ENCODE peak calls at places on chromosomes 5 and 9, in nine cellular contexts. E is heart left ventricle, B is left ventricle myocardium inferior, L is small intestine, P is lower lobe of right lung, C is HAP-1, O is testis, I is AG04450, Z is right lobe of liver. V is an unnamed sample. For H3K9me3, the result is how much of the 10 kb centered on the place peaks cover.

GRCh38 chr9:94867281-94867841 is 140.9 kb downstream of the AOPEP start:
- DNase-seq in E (peak), B (peak), L (no peak), P (peak), C (peak), O (peak), I (peak), Z (peak), V (no peak)

GRCh38 chr5:119269061-119269579 is 86.7 kb upstream of the TNFAIP8 start:
- DNase-seq in E (peak), B (peak), L (peak), P (peak), C (peak), O (no peak), I (no peak), Z (peak), V (no peak)

GRCh38 chr5:50791813-50792212 is 125.4 kb downstream of the PARP8 start:
- DNase-seq in E (no peak), B (no peak), L (no peak), P (no peak), C (no peak), O (no peak), I (no peak), Z (no peak), V (no peak)

GRCh38 chr9:109258619-109259321 is 62.1 kb downstream of the EPB41L4B start:
- DNase-seq in E (no peak), B (no peak), L (no peak), P (no peak), C (no peak), O (peak), I (no peak), Z (no peak), V (no peak)

GRCh38 chr5:6583049-6583880 is 49.6 kb downstream of the NSUN2 start:
- DNase-seq in E (no peak), B (peak), L (peak), P (no peak), C (peak), O (peak), I (no peak), Z (peak), V (no peak)

GRCh38 chr5:65981548-65981947 is 55.2 kb downstream of the ERBIN start:
- DNase-seq in E (no peak), B (no peak), L (no peak), P (no peak), C (no peak), O (no peak), I (no peak), Z (no peak), V (no peak)

GRCh38 chr5:177509361-177509951 is at the start of gene DOK3:
- DNase-seq in E (no peak), B (peak), L (no peak), P (peak), C (no peak), O (no peak), I (no peak), Z (peak), V (no peak)

GRCh38 chr5:41857989-41858388 is 12.2 kb downstream of the OXCT1 start:
- DNase-seq in E (no peak), B (no peak), L (no peak), P (no peak), C (no peak), O (no peak), I (no peak), Z (no peak), V (no peak)

GRCh38 chr9:115924669-115924987 is 229.0 kb upstream of the PAPPA start:
- DNase-seq in E (no peak), B (no peak), L (no peak), P (no peak), C (no peak), O (no peak), I (no peak), Z (no peak), V (no peak)

GRCh38 chr5:40441733-40442132 is 238.0 kb upstream of the PTGER4 start:
- DNase-seq in E (no peak), B (no peak), L (peak), P (no peak), C (no peak), O (no peak), I (no peak), Z (no peak), V (no peak)

GRCh38 chr5:40452874-40453624 is 226.7 kb upstream of the PTGER4 start:
- DNase-seq in E (no peak), B (no peak), L (no peak), P (no peak), C (no peak), O (no peak), I (no peak), Z (no peak), V (no peak)

GRCh38 chr5:40442346-40442745 is 237.4 kb upstream of the PTGER4 start:
- DNase-seq in E (no peak), B (no peak), L (peak), P (no peak), C (no peak), O (no peak), I (no peak), Z (no peak), V (no peak)

GRCh38 chr5:40446910-40447309 is 232.8 kb upstream of the PTGER4 start:
- DNase-seq in E (no peak), B (no peak), L (peak), P (no peak), C (no peak), O (no peak), I (peak), Z (no peak), V (no peak)

GRCh38 chr5:40447438-40447837 is 232.3 kb upstream of the PTGER4 start:
- DNase-seq in E (no peak), B (no peak), L (no peak), P (no peak), C (no peak), O (no peak), I (no peak), Z (no peak), V (no peak)
- H3K9me3 ChIP-seq in E (under half), B (half or more), L (under half), P (under half), C (under half), O (under half), I (under half), Z (under half), V (under half)

DNA sequence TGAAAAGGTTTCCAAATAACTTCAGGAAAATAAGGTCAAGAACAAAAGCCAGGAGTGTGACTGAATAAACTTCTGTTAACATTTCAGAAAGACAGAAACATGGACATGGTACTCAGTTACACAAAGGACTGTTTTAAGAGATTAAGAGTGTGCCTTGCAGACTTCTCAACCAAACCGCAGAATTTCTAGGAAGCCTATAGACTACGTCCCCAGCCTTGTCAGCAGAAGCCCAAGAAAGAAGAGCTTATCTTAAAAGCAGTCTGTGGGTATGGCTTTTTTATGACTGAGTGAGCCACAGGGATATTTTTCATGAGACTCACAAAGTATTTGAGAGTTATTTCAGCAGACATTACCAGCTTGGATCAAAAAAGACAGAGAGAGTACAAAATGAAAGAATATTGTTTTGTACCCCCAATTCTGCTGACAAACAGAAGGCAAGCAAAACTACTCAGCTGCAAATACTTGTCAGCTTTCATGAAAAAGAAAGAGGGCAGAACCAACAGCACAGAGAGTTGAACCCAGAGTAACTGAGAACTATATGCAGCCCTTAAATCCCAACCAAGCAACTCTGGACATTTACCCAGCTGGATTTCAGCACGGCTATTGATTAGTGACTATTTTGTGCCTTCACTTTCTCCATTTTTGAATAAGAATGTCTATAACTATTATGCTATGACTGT is 711.0 kb upstream of the CTNND2 start:
- DNase-seq in E (no peak), B (no peak), L (no peak), P (no peak), C (no peak), O (no peak), I (no peak), Z (no peak), V (no peak)
- H3K9me3 ChIP-seq in E (under half), B (half or more), L (under half), P (under half), C (under half), O (under half), I (under half), Z (under half), V (under half)

GRCh38 chr9:24504521-24504920 is 41.2 kb downstream of the IZUMO3 start:
- DNase-seq in E (no peak), B (no peak), L (no peak), P (no peak), C (no peak), O (no peak), I (no peak), Z (no peak), V (no peak)

GRCh38 chr9:24498632-24499031 is 47.1 kb downstream of the IZUMO3 start:
- DNase-seq in E (no peak), B (no peak), L (no peak), P (no peak), C (no peak), O (no peak), I (no peak), Z (no peak), V (no peak)

GRCh38 chr9:24497671-24498070 is 48.0 kb downstream of the IZUMO3 start:
- DNase-seq in E (no peak), B (no peak), L (no peak), P (no peak), C (peak), O (no peak), I (no peak), Z (no peak), V (no peak)

GRCh38 chr9:24500761-24501160 is 44.9 kb downstream of the IZUMO3 start:
- DNase-seq in E (no peak), B (no peak), L (no peak), P (no peak), C (peak), O (no peak), I (no peak), Z (no peak), V (no peak)

DNA sequence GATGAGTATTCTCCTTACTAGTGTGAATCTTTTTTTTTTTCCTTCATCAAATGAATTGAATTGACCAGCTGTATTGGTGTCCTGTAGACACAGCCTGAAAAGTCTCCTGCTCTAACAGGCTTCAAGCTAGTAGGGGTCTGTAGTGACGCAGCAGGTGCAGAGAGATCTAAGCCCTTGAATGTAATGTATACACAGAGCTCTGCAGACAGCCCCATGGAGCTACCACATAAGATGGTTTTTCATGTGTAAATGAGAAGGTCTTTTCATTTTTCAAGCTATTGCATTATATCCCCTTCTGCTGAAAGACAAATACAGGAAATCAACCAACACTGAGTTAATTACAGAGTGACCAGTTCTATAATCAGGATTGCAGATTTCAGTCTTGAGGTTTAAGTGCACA is 43.1 kb downstream of the IZUMO3 start:
- DNase-seq in E (no peak), B (no peak), L (no peak), P (no peak), C (peak), O (no peak), I (no peak), Z (no peak), V (no peak)
- H3K9me3 ChIP-seq in E (under half), B (under half), L (under half), P (under half), C (under half), O (under half), I (under half), Z (under half), V (under half)

GRCh38 chr5:178986326-178986960 is 8.7 kb downstream of the GRM6 start:
- DNase-seq in E (no peak), B (no peak), L (no peak), P (no peak), C (no peak), O (no peak), I (no peak), Z (no peak), V (no peak)

GRCh38 chr5:178988436-178989220 is 6.5 kb downstream of the GRM6 start:
- DNase-seq in E (no peak), B (no peak), L (no peak), P (no peak), C (no peak), O (no peak), I (no peak), Z (no peak), V (no peak)

GRCh38 chr5:178990491-178990890 is 4.6 kb downstream of the GRM6 start:
- DNase-seq in E (no peak), B (no peak), L (no peak), P (no peak), C (no peak), O (no peak), I (no peak), Z (no peak), V (no peak)

GRCh38 chr5:178991190-178992145 is 3.7 kb downstream of the GRM6 start:
- DNase-seq in E (no peak), B (no peak), L (no peak), P (no peak), C (no peak), O (no peak), I (no peak), Z (no peak), V (no peak)

DNA sequence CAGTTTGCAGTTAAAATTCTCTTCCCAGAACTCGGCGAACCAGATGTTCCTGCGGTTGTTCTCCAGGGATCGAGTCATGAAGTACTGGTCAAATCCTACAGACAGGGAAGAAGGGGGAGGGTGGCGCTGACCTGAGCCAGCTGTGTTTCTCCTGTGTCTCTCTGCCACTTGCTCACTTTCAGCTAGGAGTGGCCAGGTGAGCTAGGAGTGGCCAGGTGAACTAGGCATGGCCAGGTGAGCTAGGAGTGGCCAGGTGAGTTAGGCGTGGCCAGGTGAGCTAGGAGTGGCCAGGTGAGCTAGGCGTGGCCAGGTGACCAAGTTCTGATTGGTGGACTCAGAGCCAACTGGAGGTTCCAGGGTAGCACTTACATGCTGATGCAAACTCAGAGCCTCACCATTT is 5.8 kb downstream of the GRM6 start:
- DNase-seq in E (no peak), B (no peak), L (no peak), P (no peak), C (no peak), O (no peak), I (no peak), Z (no peak), V (no peak)
- H3K9me3 ChIP-seq in E (under half), B (half or more), L (under half), P (under half), C (under half), O (under half), I (half or more), Z (under half), V (under half)

GRCh38 chr9:17246770-17247169 is 111.9 kb downstream of the CNTLN start:
- DNase-seq in E (no peak), B (no peak), L (no peak), P (no peak), C (no peak), O (no peak), I (no peak), Z (no peak), V (no peak)
- H3K9me3 ChIP-seq in E (under half), B (half or more), L (under half), P (under half), C (under half), O (under half), I (under half), Z (under half), V (under half)

DNA sequence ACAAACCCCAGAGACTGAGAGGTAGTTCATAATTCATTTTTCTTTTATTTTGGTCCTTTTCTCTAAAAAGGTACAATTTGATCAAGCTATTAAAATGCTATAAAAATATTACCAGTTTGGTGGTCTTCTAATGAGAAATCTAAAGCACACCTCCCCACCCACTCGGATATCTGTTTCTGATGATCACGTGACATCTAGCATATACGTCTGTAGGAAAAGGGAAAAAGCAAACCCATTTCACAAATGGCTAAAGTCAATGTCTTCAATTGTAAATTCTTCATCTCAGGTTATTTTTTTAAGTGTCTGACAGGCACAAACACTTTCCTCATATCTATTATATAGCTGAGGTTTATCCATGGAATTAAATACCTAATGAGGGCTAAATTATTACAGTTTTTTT is 18.9 kb downstream of the ZNF354A start:
- DNase-seq in E (no peak), B (no peak), L (no peak), P (no peak), C (no peak), O (no peak), I (no peak), Z (no peak), V (no peak)
- H3K9me3 ChIP-seq in E (under half), B (half or more), L (under half), P (half or more), C (under half), O (under half), I (under half), Z (half or more), V (under half)

GRCh38 chr5:155794801-155795200 is 532.2 kb upstream of the SGCD start:
- DNase-seq in E (no peak), B (no peak), L (no peak), P (no peak), C (no peak), O (no peak), I (no peak), Z (no peak), V (no peak)
- H3K9me3 ChIP-seq in E (under half), B (under half), L (under half), P (under half), C (under half), O (under half), I (under half), Z (under half), V (under half)

V was measured in T-helper 17 cell.